ENCODE peak calls at places on chromosomes 13 and 19, in seven cellular contexts. One of them, this sample, is unnamed.

GRCh38 chr19:56980864-56981263 is 138.9 kb upstream of the USP29 start:
- DNase-seq in Peyer's patch: no peak
- DNase-seq in breast epithelium: no peak
- DNase-seq in BE2C: no peak
- DNase-seq in pancreas: no peak
- DNase-seq in thoracic aorta: no peak
- DNase-seq in cardiac fibroblast: no peak
- DNase-seq in this sample: no peak

GRCh38 chr19:5294403-5295160 is 46.0 kb downstream of the PTPRS start:
- DNase-seq in Peyer's patch: no peak
- DNase-seq in breast epithelium: no peak
- DNase-seq in BE2C: no peak
- DNase-seq in pancreas: no peak
- DNase-seq in thoracic aorta: no peak
- DNase-seq in cardiac fibroblast: no peak
- DNase-seq in this sample: no peak

GRCh38 chr13:109698779-109699178 is 87.6 kb downstream of the IRS2 start:
- DNase-seq in Peyer's patch: no peak
- DNase-seq in breast epithelium: no peak
- DNase-seq in BE2C: no peak
- DNase-seq in pancreas: no peak
- DNase-seq in thoracic aorta: no peak
- DNase-seq in cardiac fibroblast: peak; percentile 63
- DNase-seq in this sample: peak; percentile 88

GRCh38 chr13:32639502-32640105 is 53.4 kb downstream of the PDS5B start:
- DNase-seq in Peyer's patch: peak; percentile 49
- DNase-seq in breast epithelium: peak; percentile 32
- DNase-seq in BE2C: peak; percentile 54
- DNase-seq in pancreas: no peak
- DNase-seq in thoracic aorta: peak; percentile 10
- DNase-seq in cardiac fibroblast: peak; percentile 85
- DNase-seq in this sample: peak; percentile 72

GRCh38 chr13:41139296-41139966 is 6.8 kb upstream of the KBTBD6 start:
- DNase-seq in Peyer's patch: no peak
- DNase-seq in breast epithelium: no peak
- DNase-seq in BE2C: no peak
- DNase-seq in pancreas: no peak
- DNase-seq in thoracic aorta: no peak
- DNase-seq in cardiac fibroblast: no peak
- DNase-seq in this sample: peak; percentile 47

GRCh38 chr13:46403851-46404731 is 17.0 kb upstream of the RUBCNL start:
- DNase-seq in Peyer's patch: no peak
- DNase-seq in breast epithelium: no peak
- DNase-seq in BE2C: no peak
- DNase-seq in pancreas: no peak
- DNase-seq in thoracic aorta: no peak
- DNase-seq in cardiac fibroblast: no peak
- DNase-seq in this sample: no peak

GRCh38 chr13:48437381-48437780 is 24.5 kb upstream of the LPAR6 start:
- DNase-seq in Peyer's patch: no peak
- DNase-seq in breast epithelium: no peak
- DNase-seq in BE2C: peak; percentile 39
- DNase-seq in pancreas: no peak
- DNase-seq in thoracic aorta: no peak
- DNase-seq in cardiac fibroblast: peak; percentile 93
- DNase-seq in this sample: peak; percentile 65

GRCh38 chr13:110985570-110985969 is 70.7 kb upstream of the ANKRD10 start:
- DNase-seq in Peyer's patch: no peak
- DNase-seq in breast epithelium: no peak
- DNase-seq in BE2C: no peak
- DNase-seq in pancreas: no peak
- DNase-seq in thoracic aorta: no peak
- DNase-seq in cardiac fibroblast: peak; percentile 22
- DNase-seq in this sample: no peak

GRCh38 chr19:48506138-48506733 is 5.4 kb downstream of the LMTK3 start:
- DNase-seq in Peyer's patch: no peak
- DNase-seq in breast epithelium: no peak
- DNase-seq in BE2C: no peak
- DNase-seq in pancreas: no peak
- DNase-seq in thoracic aorta: no peak
- DNase-seq in cardiac fibroblast: peak; percentile 66
- DNase-seq in this sample: peak; percentile 33

GRCh38 chr13:57137631-57138030 is 3.1 kb upstream of the PRR20A start:
- DNase-seq in Peyer's patch: no peak
- DNase-seq in breast epithelium: no peak
- DNase-seq in BE2C: no peak
- DNase-seq in pancreas: no peak
- DNase-seq in thoracic aorta: no peak
- DNase-seq in cardiac fibroblast: no peak
- DNase-seq in this sample: no peak

GRCh38 chr13:72221276-72221962 is 354.4 kb upstream of the DACH1 start:
- DNase-seq in Peyer's patch: no peak
- DNase-seq in breast epithelium: no peak
- DNase-seq in BE2C: peak; percentile 66
- DNase-seq in pancreas: peak; percentile 62
- DNase-seq in thoracic aorta: no peak
- DNase-seq in cardiac fibroblast: peak; percentile 2
- DNase-seq in this sample: no peak

GRCh38 chr13:32984857-32985626 is 31.2 kb upstream of the KL start:
- DNase-seq in Peyer's patch: no peak
- DNase-seq in breast epithelium: peak; percentile 62
- DNase-seq in BE2C: no peak
- DNase-seq in pancreas: no peak
- DNase-seq in thoracic aorta: no peak
- DNase-seq in cardiac fibroblast: no peak
- DNase-seq in this sample: no peak

GRCh38 chr19:35717665-35718344 is at the start of gene KMT2B:
- DNase-seq in Peyer's patch: no peak
- DNase-seq in breast epithelium: no peak
- DNase-seq in BE2C: no peak
- DNase-seq in pancreas: peak; percentile 94
- DNase-seq in thoracic aorta: no peak
- DNase-seq in cardiac fibroblast: peak; percentile 98
- DNase-seq in this sample: peak; percentile 98

GRCh38 chr19:36528921-36529518 is 949 bp upstream of the ZNF260 start:
- DNase-seq in Peyer's patch: no peak
- DNase-seq in breast epithelium: no peak
- DNase-seq in BE2C: no peak
- DNase-seq in pancreas: no peak
- DNase-seq in thoracic aorta: no peak
- DNase-seq in cardiac fibroblast: no peak
- DNase-seq in this sample: no peak

GRCh38 chr13:86665842-86666241 is 866.6 kb upstream of the SLITRK6 start:
- DNase-seq in Peyer's patch: no peak
- DNase-seq in breast epithelium: no peak
- DNase-seq in BE2C: no peak
- DNase-seq in pancreas: no peak
- DNase-seq in thoracic aorta: no peak
- DNase-seq in cardiac fibroblast: no peak
- DNase-seq in this sample: no peak

GRCh38 chr13:77026255-77026782 is 640 bp downstream of the FBXL3 start:
- DNase-seq in Peyer's patch: peak; percentile 75
- DNase-seq in breast epithelium: peak; percentile 69
- DNase-seq in BE2C: peak; percentile 83
- DNase-seq in pancreas: peak; percentile 84
- DNase-seq in thoracic aorta: peak; percentile 61
- DNase-seq in cardiac fibroblast: peak; percentile 75
- DNase-seq in this sample: peak; percentile 55

GRCh38 chr13:98349731-98350305 is 172.7 kb upstream of the RNF113B start:
- DNase-seq in Peyer's patch: no peak
- DNase-seq in breast epithelium: no peak
- DNase-seq in BE2C: peak; percentile 66
- DNase-seq in pancreas: no peak
- DNase-seq in thoracic aorta: no peak
- DNase-seq in cardiac fibroblast: no peak
- DNase-seq in this sample: no peak

GRCh38 chr19:8392017-8392591 is 1.9 kb downstream of the RAB11B start:
- DNase-seq in Peyer's patch: no peak
- DNase-seq in breast epithelium: no peak
- DNase-seq in BE2C: no peak
- DNase-seq in pancreas: no peak
- DNase-seq in thoracic aorta: no peak
- DNase-seq in cardiac fibroblast: peak; percentile 39
- DNase-seq in this sample: no peak

GRCh38 chr13:84668637-84669036 is 786.4 kb upstream of the SLITRK1 start:
- DNase-seq in Peyer's patch: no peak
- DNase-seq in breast epithelium: no peak
- DNase-seq in BE2C: no peak
- DNase-seq in pancreas: no peak
- DNase-seq in thoracic aorta: no peak
- DNase-seq in cardiac fibroblast: no peak
- DNase-seq in this sample: no peak

GRCh38 chr13:100506154-100506553 is 82.4 kb downstream of the GGACT start:
- DNase-seq in Peyer's patch: no peak
- DNase-seq in breast epithelium: no peak
- DNase-seq in BE2C: no peak
- DNase-seq in pancreas: no peak
- DNase-seq in thoracic aorta: no peak
- DNase-seq in cardiac fibroblast: no peak
- DNase-seq in this sample: no peak

GRCh38 chr19:48975947-48976847 is 11.1 kb downstream of the FTL start:
- DNase-seq in Peyer's patch: no peak
- DNase-seq in breast epithelium: no peak
- DNase-seq in BE2C: peak; percentile 71
- DNase-seq in pancreas: no peak
- DNase-seq in thoracic aorta: no peak
- DNase-seq in cardiac fibroblast: no peak
- DNase-seq in this sample: no peak

GRCh38 chr13:99308481-99309087 is 1.4 kb upstream of the GPR183 start:
- DNase-seq in Peyer's patch: no peak
- DNase-seq in breast epithelium: no peak
- DNase-seq in BE2C: no peak
- DNase-seq in pancreas: no peak
- DNase-seq in thoracic aorta: no peak
- DNase-seq in cardiac fibroblast: peak; percentile 58
- DNase-seq in this sample: peak; percentile 57

GRCh38 chr13:106299616-106300015 is 235.8 kb downstream of the EFNB2 start:
- DNase-seq in Peyer's patch: no peak
- DNase-seq in breast epithelium: no peak
- DNase-seq in BE2C: no peak
- DNase-seq in pancreas: no peak
- DNase-seq in thoracic aorta: no peak
- DNase-seq in cardiac fibroblast: no peak
- DNase-seq in this sample: no peak

GRCh38 chr13:33651766-33652165 is 166.2 kb upstream of the RFC3 start:
- DNase-seq in Peyer's patch: no peak
- DNase-seq in breast epithelium: no peak
- DNase-seq in BE2C: no peak
- DNase-seq in pancreas: no peak
- DNase-seq in thoracic aorta: no peak
- DNase-seq in cardiac fibroblast: no peak
- DNase-seq in this sample: no peak

GRCh38 chr19:2607712-2608601 is 94.5 kb downstream of the GNG7 start:
- DNase-seq in Peyer's patch: peak; percentile 76
- DNase-seq in breast epithelium: no peak
- DNase-seq in BE2C: peak; percentile 45
- DNase-seq in pancreas: peak; percentile 58
- DNase-seq in thoracic aorta: no peak
- DNase-seq in cardiac fibroblast: no peak
- DNase-seq in this sample: no peak

GRCh38 chr13:71851541-71851940 is 15.5 kb downstream of the DACH1 start:
- DNase-seq in Peyer's patch: no peak
- DNase-seq in breast epithelium: no peak
- DNase-seq in BE2C: no peak
- DNase-seq in pancreas: no peak
- DNase-seq in thoracic aorta: no peak
- DNase-seq in cardiac fibroblast: no peak
- DNase-seq in this sample: no peak

GRCh38 chr19:13796301-13797057 is 1.2 kb downstream of the ZSWIM4 start:
- DNase-seq in Peyer's patch: peak; percentile 36
- DNase-seq in breast epithelium: peak; percentile 71
- DNase-seq in BE2C: no peak
- DNase-seq in pancreas: no peak
- DNase-seq in thoracic aorta: peak; percentile 77
- DNase-seq in cardiac fibroblast: peak; percentile 95
- DNase-seq in this sample: peak; percentile 90
- TF ChIP-seq CTCF in Peyer's patch: no peak
- TF ChIP-seq CTCF in breast epithelium: no peak
- TF ChIP-seq CTCF in BE2C: no peak
- TF ChIP-seq CTCF in pancreas: no peak
- TF ChIP-seq CTCF in thoracic aorta: no peak
- TF ChIP-seq CTCF in cardiac fibroblast: peak; percentile 35
- TF ChIP-seq CTCF in this sample: peak; percentile 48

GRCh38 chr19:51944798-51945552 is 17.7 kb downstream of the ZNF613 start:
- DNase-seq in Peyer's patch: no peak
- DNase-seq in breast epithelium: no peak
- DNase-seq in BE2C: no peak
- DNase-seq in pancreas: no peak
- DNase-seq in thoracic aorta: no peak
- DNase-seq in cardiac fibroblast: no peak
- DNase-seq in this sample: no peak
- H3K4me3 ChIP-seq in Peyer's patch: no peak overlapping the region
- H3K4me3 ChIP-seq in breast epithelium: peak overlapping the region; percentile 13
- H3K4me3 ChIP-seq in BE2C: no peak overlapping the region
- H3K4me3 ChIP-seq in pancreas: no peak overlapping the region
- H3K4me3 ChIP-seq in thoracic aorta: peak overlapping the region; percentile 12
- H3K4me3 ChIP-seq in cardiac fibroblast: no peak overlapping the region
- H3K4me3 ChIP-seq in this sample: no peak overlapping the region

GRCh38 chr13:81140675-81141074 is 799.7 kb upstream of the SPRY2 start:
- DNase-seq in Peyer's patch: no peak
- DNase-seq in breast epithelium: no peak
- DNase-seq in BE2C: no peak
- DNase-seq in pancreas: no peak
- DNase-seq in thoracic aorta: no peak
- DNase-seq in cardiac fibroblast: no peak
- DNase-seq in this sample: no peak

GRCh38 chr13:81138353-81138995 is 797.5 kb upstream of the SPRY2 start:
- DNase-seq in Peyer's patch: no peak
- DNase-seq in breast epithelium: no peak
- DNase-seq in BE2C: no peak
- DNase-seq in pancreas: no peak
- DNase-seq in thoracic aorta: no peak
- DNase-seq in cardiac fibroblast: no peak
- DNase-seq in this sample: no peak

GRCh38 chr13:81142306-81142999 is 801.5 kb upstream of the SPRY2 start:
- DNase-seq in Peyer's patch: no peak
- DNase-seq in breast epithelium: no peak
- DNase-seq in BE2C: no peak
- DNase-seq in pancreas: no peak
- DNase-seq in thoracic aorta: no peak
- DNase-seq in cardiac fibroblast: no peak
- DNase-seq in this sample: no peak
- TF ChIP-seq CTCF in Peyer's patch: no peak
- TF ChIP-seq CTCF in breast epithelium: no peak
- TF ChIP-seq CTCF in BE2C: peak; percentile 23
- TF ChIP-seq CTCF in pancreas: no peak
- TF ChIP-seq CTCF in thoracic aorta: no peak
- TF ChIP-seq CTCF in cardiac fibroblast: no peak
- TF ChIP-seq CTCF in this sample: no peak

DNA sequence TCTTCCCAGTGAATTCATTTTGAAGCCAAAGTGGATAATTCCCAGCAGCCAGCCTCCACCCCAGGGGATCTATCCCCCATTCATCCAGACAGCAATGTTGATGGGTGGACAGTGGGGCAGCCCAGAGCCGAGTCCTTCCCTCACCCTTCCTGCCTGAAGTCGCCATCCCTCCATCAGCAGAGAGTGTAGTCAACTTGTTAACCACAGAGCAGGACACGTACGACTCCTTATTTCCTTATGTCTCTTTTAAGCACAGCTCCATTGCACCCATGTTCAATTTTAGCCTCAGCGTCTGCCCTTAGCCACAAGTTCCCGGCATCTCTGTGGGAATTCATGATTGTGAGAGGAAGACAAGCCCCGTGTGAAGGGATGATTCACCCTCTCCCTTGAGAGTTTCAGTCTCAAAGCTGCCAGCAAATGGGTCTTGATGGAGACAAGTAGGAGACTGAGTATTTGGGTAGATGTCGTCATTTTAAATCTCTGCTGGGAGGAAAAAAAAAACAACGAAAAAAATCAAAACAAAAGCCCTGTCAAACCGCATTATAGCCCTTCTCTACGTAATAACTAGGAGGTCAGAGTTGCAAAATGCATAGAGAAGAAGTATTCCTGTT is 58.3 kb upstream of the MEDAG start:
- DNase-seq in Peyer's patch: no peak
- DNase-seq in breast epithelium: no peak
- DNase-seq in BE2C: no peak
- DNase-seq in pancreas: no peak
- DNase-seq in thoracic aorta: peak; percentile 54
- DNase-seq in cardiac fibroblast: peak; percentile 99
- DNase-seq in this sample: peak; percentile 100
- H3K4me3 ChIP-seq in Peyer's patch: no peak overlapping the region
- H3K4me3 ChIP-seq in breast epithelium: no peak overlapping the region
- H3K4me3 ChIP-seq in BE2C: peak overlapping the region; percentile 31
- H3K4me3 ChIP-seq in pancreas: no peak overlapping the region
- H3K4me3 ChIP-seq in thoracic aorta: peak overlapping the region; percentile 34
- H3K4me3 ChIP-seq in cardiac fibroblast: no peak overlapping the region
- H3K4me3 ChIP-seq in this sample: no peak overlapping the region

This sample was measured in astrocyte of the spinal cord.